ENCODE peak calls at places on chromosomes 7 and 10, in five cellular contexts. J is A549, R is right cardiac atrium, K is left ventricle myocardium superior, P is OCI-M1. Z is an unnamed sample.

GRCh38 chr7:35430547-35431153 is 176.8 kb upstream of the TBX20 start:
- DNase-seq in R (no peak), K (no peak), J (peak), P (peak), Z (no peak)

GRCh38 chr7:23299770-23300300 is 696 bp downstream of the MALSU1 start:
- DNase-seq in K (no peak), P (no peak), R (no peak), J (no peak), Z (no peak)

GRCh38 chr7:27103489-27104226 is 1.2 kb upstream of the HOXA2 start:
- DNase-seq in J (no peak), R (peak), K (no peak), P (no peak), Z (no peak)

GRCh38 chr7:44144968-44145418 is 3.9 kb upstream of the MYL7 start:
- DNase-seq in R (no peak), K (no peak), J (no peak), P (no peak), Z (peak)

GRCh38 chr10:7159517-7159916 is 251.3 kb downstream of the SFMBT2 start:
- DNase-seq in J (no peak), P (no peak), R (no peak), K (no peak), Z (no peak)

GRCh38 chr10:42954776-42955492 is 121.9 kb upstream of the RET start:
- DNase-seq in J (no peak), P (no peak), K (no peak), R (no peak), Z (no peak)

GRCh38 chr10:128059266-128059850 is 66.9 kb downstream of the MKI67 start:
- DNase-seq in K (no peak), J (no peak), P (no peak), R (no peak), Z (no peak)

GRCh38 chr7:113608786-113609185 is 310.0 kb downstream of the PPP1R3A start:
- DNase-seq in K (no peak), R (no peak), J (no peak), P (no peak), Z (no peak)

GRCh38 chr10:95588025-95588424 is 26.9 kb upstream of the SORBS1 start:
- DNase-seq in R (no peak), K (no peak), J (no peak), P (no peak), Z (no peak)

GRCh38 chr10:79385392-79385795 is 38.1 kb downstream of the PPIF start:
- DNase-seq in R (peak), J (no peak), P (no peak), K (no peak), Z (no peak)

GRCh38 chr10:21398549-21399345 is 126.7 kb downstream of the SKIDA1 start:
- DNase-seq in P (no peak), J (peak), R (no peak), K (no peak), Z (no peak)

GRCh38 chr7:208816-209215 is 16.4 kb downstream of the FAM20C start:
- DNase-seq in P (no peak), J (no peak), K (no peak), R (peak), Z (no peak)

GRCh38 chr10:102310356-102311024 is 65.2 kb downstream of the GBF1 start:
- DNase-seq in P (no peak), J (peak), R (no peak), K (no peak), Z (no peak)

GRCh38 chr7:150317748-150318444 is 5.3 kb upstream of the LRRC61 start:
- DNase-seq in P (peak), J (no peak), R (no peak), K (no peak), Z (no peak)

GRCh38 chr7:30276203-30276900 is 8.0 kb upstream of the ZNRF2 start:
- DNase-seq in P (peak), K (no peak), J (peak), R (no peak), Z (peak)

GRCh38 chr10:30786131-30786530 is 156.6 kb upstream of the LYZL2 start:
- DNase-seq in P (no peak), K (no peak), R (no peak), J (no peak), Z (no peak)

GRCh38 chr7:26948617-26949118 is 84.3 kb upstream of the SKAP2 start:
- DNase-seq in K (no peak), J (no peak), R (no peak), P (no peak), Z (no peak)

GRCh38 chr7:64879097-64879730 is 23.9 kb upstream of the ZNF273 start:
- DNase-seq in P (peak), K (no peak), J (no peak), R (no peak), Z (no peak)

GRCh38 chr7:30427296-30428080 is 51.1 kb downstream of the NOD1 start:
- DNase-seq in P (no peak), K (no peak), R (no peak), J (no peak), Z (no peak)

GRCh38 chr10:76086571-76087260 is 655.3 kb downstream of the LRMDA start:
- DNase-seq in K (no peak), J (peak), P (peak), R (no peak), Z (peak)

GRCh38 chr10:22927661-22928403 is at the start of gene ARMC3:
- DNase-seq in R (peak), J (peak), K (peak), P (no peak), Z (peak)

GRCh38 chr10:94524146-94524545 is 21.4 kb upstream of the HELLS start:
- DNase-seq in R (no peak), K (no peak), J (no peak), P (no peak), Z (no peak)

GRCh38 chr10:12875100-12875499 is 126.4 kb downstream of the CCDC3 start:
- DNase-seq in K (no peak), J (no peak), R (peak), P (no peak), Z (no peak)

GRCh38 chr7:131943211-131943610 is 386.8 kb upstream of the PODXL start:
- DNase-seq in P (no peak), J (no peak), R (no peak), K (no peak), Z (no peak)

GRCh38 chr10:48899781-48900180 is 39.9 kb downstream of the LRRC18 start:
- DNase-seq in P (no peak), K (no peak), R (no peak), J (no peak), Z (no peak)

Z was measured in upper lobe of left lung.